ENCODE peak calls at places on chromosome 3, in five cellular contexts. I is EH, W is omental fat pad, E is head of caudate nucleus, D is non-pigmented ciliary epithelial cell. L is an unnamed sample.

GRCh38 chr3:112046599-112046998 is 12.1 kb downstream of the TMPRSS7 start:
- DNase-seq in I (peak), W (no peak), E (no peak), D (no peak), L (peak)

GRCh38 chr3:47688488-47688887 is 93.2 kb downstream of the SMARCC1 start:
- DNase-seq in I (no peak), W (no peak), E (no peak), D (no peak), L (no peak)

GRCh38 chr3:65348596-65348995 is 660.8 kb upstream of the ADAMTS9 start:
- DNase-seq in I (peak), W (no peak), E (no peak), D (no peak), L (peak)

GRCh38 chr3:127428344-127429001 is 140.6 kb upstream of the PRR20G start:
- DNase-seq in I (no peak), W (no peak), E (no peak), D (no peak), L (no peak)

GRCh38 chr3:197181751-197182150 is 116.7 kb downstream of the DLG1 start:
- DNase-seq in I (peak), W (no peak), E (no peak), D (peak), L (peak)

GRCh38 chr3:72722930-72723726 is 125.1 kb downstream of the SHQ1 start:
- DNase-seq in I (peak), W (no peak), E (peak), D (peak), L (peak)

GRCh38 chr3:126264381-126264780 is 84.0 kb upstream of the ALDH1L1 start:
- DNase-seq in I (no peak), W (no peak), E (no peak), D (no peak), L (no peak)

GRCh38 chr3:184255291-184256039 is 5.9 kb downstream of the CAMK2N2 start:
- DNase-seq in I (no peak), W (no peak), E (no peak), D (no peak), L (peak)

GRCh38 chr3:23004971-23005370 is 198.2 kb upstream of the UBE2E2 start:
- DNase-seq in I (peak), W (no peak), E (no peak), D (peak), L (peak)

GRCh38 chr3:55431041-55431440 is 56.1 kb downstream of the WNT5A start:
- DNase-seq in I (no peak), W (no peak), E (no peak), D (no peak), L (peak)

GRCh38 chr3:46693897-46694235 is 387 bp upstream of the ALS2CL start:
- DNase-seq in I (peak), W (no peak), E (no peak), D (no peak), L (peak)

GRCh38 chr3:32374788-32375595 is 16.7 kb upstream of the CMTM7 start:
- DNase-seq in I (peak), W (peak), E (no peak), D (no peak), L (peak)

GRCh38 chr3:171654809-171655208 is 155.5 kb downstream of the PLD1 start:
- DNase-seq in I (peak), W (no peak), E (no peak), D (no peak), L (peak)

GRCh38 chr3:37100411-37100810 is 74.0 kb downstream of the LRRFIP2 start:
- DNase-seq in I (no peak), W (no peak), E (no peak), D (no peak), L (no peak)